ENCODE peak calls at places on chromosome 1, in four cellular contexts. One of them, this sample, is unnamed.

GRCh38 chr1:93025572-93025971 is 53.5 kb upstream of the MTF2 start:
- DNase-seq in Peyer's patch: no peak
- DNase-seq in left ventricle myocardium inferior: no peak
- DNase-seq in heart right ventricle: no peak
- DNase-seq in this sample: no peak

GRCh38 chr1:161222175-161223019 is 1.0 kb downstream of the APOA2 start:
- DNase-seq in Peyer's patch: peak; percentile 25
- DNase-seq in left ventricle myocardium inferior: no peak
- DNase-seq in heart right ventricle: no peak
- DNase-seq in this sample: no peak

GRCh38 chr1:10744044-10744443 is 52.4 kb downstream of the CASZ1 start:
- DNase-seq in Peyer's patch: no peak
- DNase-seq in left ventricle myocardium inferior: no peak
- DNase-seq in heart right ventricle: no peak
- DNase-seq in this sample: no peak

GRCh38 chr1:232776526-232776925 is 28.7 kb upstream of the MAP10 start:
- DNase-seq in Peyer's patch: no peak
- DNase-seq in left ventricle myocardium inferior: no peak
- DNase-seq in heart right ventricle: no peak
- DNase-seq in this sample: no peak

GRCh38 chr1:110148961-110149360 is 1.3 kb upstream of the SLC6A17 start:
- DNase-seq in Peyer's patch: no peak
- DNase-seq in left ventricle myocardium inferior: no peak
- DNase-seq in heart right ventricle: no peak
- DNase-seq in this sample: no peak

GRCh38 chr1:76314730-76315129 is 240.2 kb downstream of the ST6GALNAC3 start:
- DNase-seq in Peyer's patch: no peak
- DNase-seq in left ventricle myocardium inferior: no peak
- DNase-seq in heart right ventricle: no peak
- DNase-seq in this sample: no peak

GRCh38 chr1:23745515-23745914 is 2.2 kb downstream of the ELOA start:
- DNase-seq in Peyer's patch: no peak
- DNase-seq in left ventricle myocardium inferior: no peak
- DNase-seq in heart right ventricle: no peak
- DNase-seq in this sample: no peak

GRCh38 chr1:196738730-196739129 is 35.9 kb upstream of the CFHR3 start:
- DNase-seq in Peyer's patch: no peak
- DNase-seq in left ventricle myocardium inferior: no peak
- DNase-seq in heart right ventricle: no peak
- DNase-seq in this sample: no peak

GRCh38 chr1:35725591-35725990 is 6.9 kb upstream of the C1orf216 start:
- DNase-seq in Peyer's patch: no peak
- DNase-seq in left ventricle myocardium inferior: no peak
- DNase-seq in heart right ventricle: no peak
- DNase-seq in this sample: no peak

GRCh38 chr1:36855699-36856098 is 178.6 kb downstream of the GRIK3 start:
- DNase-seq in Peyer's patch: no peak
- DNase-seq in left ventricle myocardium inferior: no peak
- DNase-seq in heart right ventricle: no peak
- DNase-seq in this sample: no peak

GRCh38 chr1:36849956-36850355 is 184.4 kb downstream of the GRIK3 start:
- DNase-seq in Peyer's patch: no peak
- DNase-seq in left ventricle myocardium inferior: no peak
- DNase-seq in heart right ventricle: no peak
- DNase-seq in this sample: no peak

GRCh38 chr1:36851087-36851486 is 183.2 kb downstream of the GRIK3 start:
- DNase-seq in Peyer's patch: no peak
- DNase-seq in left ventricle myocardium inferior: no peak
- DNase-seq in heart right ventricle: no peak
- DNase-seq in this sample: no peak

GRCh38 chr1:36856126-36856525 is 178.2 kb downstream of the GRIK3 start:
- DNase-seq in Peyer's patch: no peak
- DNase-seq in left ventricle myocardium inferior: no peak
- DNase-seq in heart right ventricle: no peak
- DNase-seq in this sample: no peak

DNA sequence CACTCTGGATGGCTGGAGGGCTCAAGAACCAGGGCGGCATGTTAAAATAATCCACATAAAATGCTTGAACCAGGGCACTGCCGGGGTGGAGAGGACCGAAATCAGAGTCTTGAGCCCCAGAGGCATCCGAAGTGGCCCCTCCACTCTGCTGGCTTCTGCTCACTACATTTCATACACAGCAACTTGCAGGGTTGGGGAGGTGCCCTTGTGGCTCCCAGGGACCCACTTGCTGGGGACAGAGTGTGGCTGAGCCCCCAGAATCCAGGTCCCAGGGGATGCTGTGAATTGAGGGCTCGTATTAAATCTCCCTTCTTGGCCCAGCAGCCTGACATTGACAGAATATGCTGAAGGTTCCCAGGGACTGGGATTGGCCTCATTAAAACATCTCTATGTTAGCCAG is 181.7 kb downstream of the GRIK3 start:
- DNase-seq in Peyer's patch: no peak
- DNase-seq in left ventricle myocardium inferior: no peak
- DNase-seq in heart right ventricle: no peak
- DNase-seq in this sample: no peak
- H3K9me3 ChIP-seq in Peyer's patch: no peaks in the 10 kb centered on the region
- H3K9me3 ChIP-seq in left ventricle myocardium inferior: no peaks in the 10 kb centered on the region
- H3K9me3 ChIP-seq in heart right ventricle: no peaks in the 10 kb centered on the region
- H3K9me3 ChIP-seq in this sample: no peaks in the 10 kb centered on the region

GRCh38 chr1:149934326-149934725 is 2.4 kb downstream of the MTMR11 start:
- DNase-seq in Peyer's patch: no peak
- DNase-seq in left ventricle myocardium inferior: no peak
- DNase-seq in heart right ventricle: no peak
- DNase-seq in this sample: no peak

GRCh38 chr1:149933208-149933607 is 3.5 kb downstream of the MTMR11 start:
- DNase-seq in Peyer's patch: no peak
- DNase-seq in left ventricle myocardium inferior: no peak
- DNase-seq in heart right ventricle: no peak
- DNase-seq in this sample: no peak

GRCh38 chr1:149937779-149938178 is 1.1 kb upstream of the MTMR11 start:
- DNase-seq in Peyer's patch: no peak
- DNase-seq in left ventricle myocardium inferior: no peak
- DNase-seq in heart right ventricle: no peak
- DNase-seq in this sample: no peak

GRCh38 chr1:149936992-149937705 is 470 bp upstream of the MTMR11 start:
- DNase-seq in Peyer's patch: peak; percentile 72
- DNase-seq in left ventricle myocardium inferior: no peak
- DNase-seq in heart right ventricle: no peak
- DNase-seq in this sample: peak; percentile 40

GRCh38 chr1:149936076-149936991 is at the start of gene MTMR11:
- DNase-seq in Peyer's patch: peak; percentile 75
- DNase-seq in left ventricle myocardium inferior: no peak
- DNase-seq in heart right ventricle: no peak
- DNase-seq in this sample: no peak
- H3K4me3 ChIP-seq in Peyer's patch: peak within 1 kb of the TSS; percentile 66
- H3K4me3 ChIP-seq in left ventricle myocardium inferior: peak within 1 kb of the TSS; percentile 69
- H3K4me3 ChIP-seq in heart right ventricle: peak within 1 kb of the TSS; percentile 49
- H3K4me3 ChIP-seq in this sample: peak within 1 kb of the TSS; percentile 55

GRCh38 chr1:245380790-245381535 is 226.2 kb downstream of the KIF26B start:
- DNase-seq in Peyer's patch: no peak
- DNase-seq in left ventricle myocardium inferior: no peak
- DNase-seq in heart right ventricle: no peak
- DNase-seq in this sample: no peak
- TF ChIP-seq CTCF in Peyer's patch: no peak
- TF ChIP-seq CTCF in left ventricle myocardium inferior: peak; percentile 58
- TF ChIP-seq CTCF in heart right ventricle: peak; percentile 7
- TF ChIP-seq CTCF in this sample: peak; percentile 15

DNA sequence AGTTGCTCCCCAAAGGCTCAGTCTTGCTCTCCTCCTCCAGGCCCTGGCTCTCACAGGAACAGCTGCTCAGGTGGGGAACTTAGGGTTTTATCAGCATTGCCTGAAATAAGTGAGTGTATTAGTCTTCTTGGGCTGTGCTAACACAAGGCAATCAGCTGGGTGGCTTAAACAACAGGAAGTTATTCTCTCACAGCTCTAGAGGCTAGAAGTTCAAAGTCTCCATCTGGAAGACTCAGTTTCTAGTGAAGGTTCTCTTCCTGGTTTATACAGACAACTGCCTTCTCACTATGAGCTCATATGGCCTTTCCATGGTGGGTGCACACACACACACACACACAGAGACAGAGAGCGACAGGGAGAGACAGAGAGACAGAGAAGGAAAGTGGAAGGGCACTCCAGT is 2.8 kb upstream of the CD1C start:
- DNase-seq in Peyer's patch: no peak
- DNase-seq in left ventricle myocardium inferior: no peak
- DNase-seq in heart right ventricle: no peak
- DNase-seq in this sample: no peak
- H3K9me3 ChIP-seq in Peyer's patch: no peaks in the 10 kb centered on the region
- H3K9me3 ChIP-seq in left ventricle myocardium inferior: peaks cover 8% of the 10 kb centered on the region
- H3K9me3 ChIP-seq in heart right ventricle: no peaks in the 10 kb centered on the region
- H3K9me3 ChIP-seq in this sample: no peaks in the 10 kb centered on the region

GRCh38 chr1:71473331-71473730 is 392.5 kb upstream of the ZRANB2 start:
- DNase-seq in Peyer's patch: no peak
- DNase-seq in left ventricle myocardium inferior: no peak
- DNase-seq in heart right ventricle: no peak
- DNase-seq in this sample: no peak
- H3K4me3 ChIP-seq in Peyer's patch: no peak overlapping the region
- H3K4me3 ChIP-seq in left ventricle myocardium inferior: no peak overlapping the region
- H3K4me3 ChIP-seq in heart right ventricle: no peak overlapping the region
- H3K4me3 ChIP-seq in this sample: no peak overlapping the region

DNA sequence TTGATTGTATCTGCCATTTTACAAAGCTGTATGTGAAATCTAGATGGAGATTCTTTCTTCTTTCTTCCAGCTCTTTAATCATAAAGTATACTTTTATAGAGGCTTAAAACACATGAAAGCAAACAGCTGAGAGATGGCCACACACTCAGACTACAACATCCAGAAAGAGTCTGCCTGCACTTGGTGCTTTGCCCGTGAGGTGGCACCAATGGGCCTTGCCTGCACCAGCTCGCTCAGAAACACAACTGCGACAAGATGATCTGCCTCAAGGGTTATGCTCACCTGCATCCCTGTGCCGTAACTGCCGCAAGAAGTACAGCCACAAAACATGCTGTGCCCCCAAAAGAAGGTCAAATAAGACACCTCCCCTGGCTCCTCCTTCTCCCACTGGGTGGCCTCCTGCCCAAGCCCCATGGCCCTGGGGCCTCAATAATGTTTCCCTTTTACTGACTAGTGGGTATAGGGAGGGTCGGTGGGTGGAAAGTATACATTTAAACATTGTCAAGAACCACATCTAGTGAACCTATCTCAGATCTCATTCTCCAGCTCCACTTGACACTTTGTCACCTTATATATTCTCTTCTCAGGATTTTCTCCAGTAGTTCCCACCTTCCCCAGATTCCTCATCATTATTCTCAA is 66.7 kb upstream of the ANGPTL3 start:
- DNase-seq in Peyer's patch: peak; percentile 62
- DNase-seq in left ventricle myocardium inferior: peak; percentile 18
- DNase-seq in heart right ventricle: peak; percentile 11
- DNase-seq in this sample: peak; percentile 31
- TF ChIP-seq CTCF in Peyer's patch: peak; percentile 33
- TF ChIP-seq CTCF in left ventricle myocardium inferior: peak; percentile 70
- TF ChIP-seq CTCF in heart right ventricle: peak; percentile 6
- TF ChIP-seq CTCF in this sample: no peak

DNA sequence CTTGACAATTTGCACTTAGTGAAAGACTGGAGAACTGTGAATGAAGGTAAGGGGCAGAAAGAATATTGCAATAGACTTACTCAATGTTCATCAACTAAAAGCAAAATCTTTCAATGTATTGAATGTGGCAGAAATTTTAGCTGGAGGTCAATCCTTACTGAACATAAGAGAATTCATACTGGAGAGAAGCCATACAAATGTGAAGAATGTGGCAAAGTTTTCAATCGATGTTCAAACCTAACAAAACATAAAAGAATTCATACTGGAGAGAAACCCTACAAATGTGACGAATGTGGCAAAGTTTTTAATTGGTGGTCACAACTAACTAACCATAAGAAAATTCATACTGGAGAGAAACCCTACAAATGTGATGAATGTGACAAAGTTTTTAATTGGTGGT is 80.7 kb downstream of the JMJD4 start:
- DNase-seq in Peyer's patch: no peak
- DNase-seq in left ventricle myocardium inferior: no peak
- DNase-seq in heart right ventricle: no peak
- DNase-seq in this sample: no peak
- H3K9me3 ChIP-seq in Peyer's patch: peaks cover 53% of the 10 kb centered on the region
- H3K9me3 ChIP-seq in left ventricle myocardium inferior: peaks cover 100% of the 10 kb centered on the region
- H3K9me3 ChIP-seq in heart right ventricle: peaks cover 43% of the 10 kb centered on the region
- H3K9me3 ChIP-seq in this sample: peaks cover 60% of the 10 kb centered on the region